ENCODE peak calls at places on chromosomes 4 and X, in seven cellular contexts. One of them, this sample, is unnamed.

GRCh38 chr4:114385195-114385985 is 213.2 kb upstream of the UGT8 start:
- DNase-seq in tibial artery: no peak
- DNase-seq in endothelial cell: no peak
- DNase-seq in osteocyte: no peak
- DNase-seq in AG10803: no peak
- DNase-seq in MCF 10A: no peak
- DNase-seq in upper lobe of right lung: no peak
- DNase-seq in this sample: no peak

GRCh38 chr4:288891-289290 is 16.4 kb downstream of the ZNF732 start:
- DNase-seq in tibial artery: no peak
- DNase-seq in MCF 10A: peak
- DNase-seq in upper lobe of right lung: no peak
- DNase-seq in AG10803: no peak
- DNase-seq in endothelial cell: no peak
- DNase-seq in osteocyte: no peak
- DNase-seq in this sample: no peak

GRCh38 chrX:141924293-141924692 is 20.6 kb downstream of the MAGEC1 start:
- DNase-seq in upper lobe of right lung: no peak
- DNase-seq in AG10803: no peak
- DNase-seq in tibial artery: no peak
- DNase-seq in osteocyte: no peak
- DNase-seq in endothelial cell: no peak
- DNase-seq in MCF 10A: peak
- DNase-seq in this sample: no peak

GRCh38 chrX:148928803-148929202 is 428.4 kb downstream of the AFF2 start:
- DNase-seq in upper lobe of right lung: no peak
- DNase-seq in endothelial cell: no peak
- DNase-seq in osteocyte: no peak
- DNase-seq in AG10803: peak
- DNase-seq in MCF 10A: peak
- DNase-seq in tibial artery: no peak
- DNase-seq in this sample: no peak

GRCh38 chrX:320126-320783 is 1.7 kb upstream of the GTPBP6 start:
- DNase-seq in osteocyte: no peak
- DNase-seq in endothelial cell: peak
- DNase-seq in tibial artery: peak
- DNase-seq in AG10803: no peak
- DNase-seq in MCF 10A: no peak
- DNase-seq in upper lobe of right lung: peak
- DNase-seq in this sample: peak

GRCh38 chr4:146647615-146648383 is 9.1 kb downstream of the POU4F2 start:
- DNase-seq in osteocyte: no peak
- DNase-seq in MCF 10A: no peak
- DNase-seq in AG10803: no peak
- DNase-seq in tibial artery: no peak
- DNase-seq in endothelial cell: peak
- DNase-seq in upper lobe of right lung: no peak
- DNase-seq in this sample: no peak

GRCh38 chr4:174681723-174682300 is 147.2 kb downstream of the GLRA3 start:
- DNase-seq in MCF 10A: no peak
- DNase-seq in osteocyte: no peak
- DNase-seq in tibial artery: no peak
- DNase-seq in AG10803: no peak
- DNase-seq in endothelial cell: no peak
- DNase-seq in upper lobe of right lung: no peak
- DNase-seq in this sample: no peak

GRCh38 chr4:168857546-168858314 is 152.3 kb downstream of the CBR4 start:
- DNase-seq in endothelial cell: no peak
- DNase-seq in AG10803: peak
- DNase-seq in osteocyte: no peak
- DNase-seq in MCF 10A: no peak
- DNase-seq in upper lobe of right lung: no peak
- DNase-seq in tibial artery: no peak
- DNase-seq in this sample: no peak

GRCh38 chr4:161791796-161792556 is 371.8 kb downstream of the FSTL5 start:
- DNase-seq in MCF 10A: no peak
- DNase-seq in osteocyte: no peak
- DNase-seq in AG10803: no peak
- DNase-seq in upper lobe of right lung: peak
- DNase-seq in tibial artery: no peak
- DNase-seq in endothelial cell: no peak
- DNase-seq in this sample: peak

GRCh38 chr4:55125763-55126541 is 557 bp upstream of the KDR start:
- DNase-seq in MCF 10A: peak
- DNase-seq in endothelial cell: no peak
- DNase-seq in tibial artery: peak
- DNase-seq in upper lobe of right lung: no peak
- DNase-seq in osteocyte: no peak
- DNase-seq in AG10803: peak
- DNase-seq in this sample: no peak

DNA sequence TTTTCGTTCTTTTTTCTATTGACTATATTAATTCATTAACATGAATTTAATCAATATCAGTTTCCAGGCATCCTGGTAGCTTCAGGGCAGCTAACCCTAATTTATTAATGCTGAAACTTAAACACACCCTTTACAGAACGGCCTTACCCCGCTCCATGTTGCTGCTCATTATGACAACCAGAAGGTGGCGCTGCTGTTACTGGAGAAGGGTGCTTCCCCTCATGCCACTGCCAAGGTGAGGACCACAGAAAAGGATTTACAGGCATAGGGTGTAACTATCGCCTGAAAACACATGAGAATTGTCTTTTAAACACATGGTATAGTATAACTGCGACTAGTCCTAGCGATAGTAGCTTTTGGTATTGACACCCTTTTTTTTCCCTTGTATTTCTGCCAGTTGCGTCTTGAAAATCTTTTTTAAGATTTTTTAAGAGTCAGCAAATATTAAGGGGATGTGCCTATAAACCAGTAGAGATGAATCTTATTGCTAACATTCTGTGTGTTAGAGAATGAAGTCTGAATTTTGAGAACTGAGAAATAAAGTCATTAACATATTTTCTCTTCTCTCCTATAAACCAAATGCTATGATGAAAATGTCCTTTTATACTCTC is 229.0 kb downstream of the ANK2 start:
- DNase-seq in upper lobe of right lung: no peak
- DNase-seq in tibial artery: peak
- DNase-seq in osteocyte: no peak
- DNase-seq in endothelial cell: peak
- DNase-seq in MCF 10A: peak
- DNase-seq in AG10803: peak
- DNase-seq in this sample: peak
- TF ChIP-seq CTCF in upper lobe of right lung: peak
- TF ChIP-seq CTCF in tibial artery: peak
- TF ChIP-seq CTCF in osteocyte: peak
- TF ChIP-seq CTCF in endothelial cell: peak
- TF ChIP-seq CTCF in MCF 10A: peak
- TF ChIP-seq CTCF in AG10803: peak
- TF ChIP-seq CTCF in this sample: peak

DNA sequence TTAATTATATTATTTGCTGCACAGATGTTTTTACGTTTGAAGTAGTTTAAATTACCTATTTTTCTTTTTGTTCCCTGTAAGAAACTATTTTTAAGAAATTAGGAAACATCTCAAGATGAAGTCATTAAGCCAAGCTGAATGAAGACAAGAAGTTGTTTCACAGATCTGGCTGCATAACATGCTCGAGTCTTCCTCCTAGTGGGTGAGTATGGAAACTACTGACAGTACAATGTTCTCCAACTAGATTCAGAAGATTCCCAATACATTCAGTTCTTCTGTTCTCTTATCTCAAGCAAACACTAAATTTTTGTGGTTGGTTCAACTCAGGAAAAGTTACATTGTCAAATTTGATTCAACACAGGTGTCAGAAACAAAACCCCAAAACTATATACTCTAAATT is 256.8 kb upstream of the VCX start:
- DNase-seq in endothelial cell: peak
- DNase-seq in MCF 10A: peak
- DNase-seq in AG10803: peak
- DNase-seq in tibial artery: no peak
- DNase-seq in osteocyte: no peak
- DNase-seq in upper lobe of right lung: no peak
- DNase-seq in this sample: no peak
- TF ChIP-seq CTCF in endothelial cell: peak
- TF ChIP-seq CTCF in MCF 10A: peak
- TF ChIP-seq CTCF in AG10803: peak
- TF ChIP-seq CTCF in tibial artery: peak
- TF ChIP-seq CTCF in osteocyte: peak
- TF ChIP-seq CTCF in upper lobe of right lung: peak
- TF ChIP-seq CTCF in this sample: peak

DNA sequence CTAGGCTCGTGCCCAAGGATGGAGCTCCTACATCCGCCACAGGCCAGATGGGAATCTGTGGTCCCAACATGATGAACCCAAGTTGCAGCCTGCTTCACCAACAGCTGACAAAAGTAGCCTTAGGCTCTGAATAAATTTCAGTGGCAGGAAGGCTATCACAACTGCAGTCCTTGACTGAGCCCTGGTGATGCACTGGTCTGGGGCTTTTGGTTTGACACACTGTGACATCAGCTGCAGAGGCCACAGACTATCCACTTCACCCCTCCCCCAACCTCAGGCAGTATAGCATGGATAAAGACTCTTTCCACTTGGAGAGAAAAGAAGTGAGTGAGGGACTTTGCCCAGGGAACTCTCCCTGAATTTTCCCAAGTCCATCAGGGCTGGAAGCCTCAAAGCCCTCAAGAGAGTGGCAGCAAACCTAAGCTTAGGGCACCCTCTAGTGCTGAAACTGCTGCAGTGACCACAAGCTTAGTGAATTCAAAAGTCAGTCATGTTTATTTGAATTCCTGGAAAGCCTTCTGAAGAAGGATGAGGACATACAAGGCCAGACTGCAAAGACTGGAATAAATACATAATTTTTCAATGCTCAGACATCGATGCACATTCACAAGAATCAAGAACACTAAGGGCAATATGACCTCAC is 135.0 kb upstream of the TENT5D start:
- DNase-seq in upper lobe of right lung: no peak
- DNase-seq in osteocyte: no peak
- DNase-seq in AG10803: peak
- DNase-seq in tibial artery: no peak
- DNase-seq in endothelial cell: peak
- DNase-seq in MCF 10A: peak
- DNase-seq in this sample: no peak
- TF ChIP-seq CTCF in upper lobe of right lung: peak
- TF ChIP-seq CTCF in osteocyte: peak
- TF ChIP-seq CTCF in AG10803: peak
- TF ChIP-seq CTCF in tibial artery: no peak
- TF ChIP-seq CTCF in endothelial cell: no peak
- TF ChIP-seq CTCF in MCF 10A: peak
- TF ChIP-seq CTCF in this sample: peak

GRCh38 chr4:45043916-45044315 is 317.6 kb upstream of the GNPDA2 start:
- DNase-seq in upper lobe of right lung: no peak
- DNase-seq in tibial artery: no peak
- DNase-seq in AG10803: no peak
- DNase-seq in endothelial cell: no peak
- DNase-seq in osteocyte: no peak
- DNase-seq in MCF 10A: no peak
- DNase-seq in this sample: no peak
- TF ChIP-seq CTCF in upper lobe of right lung: no peak
- TF ChIP-seq CTCF in tibial artery: no peak
- TF ChIP-seq CTCF in AG10803: no peak
- TF ChIP-seq CTCF in endothelial cell: no peak
- TF ChIP-seq CTCF in osteocyte: no peak
- TF ChIP-seq CTCF in MCF 10A: no peak
- TF ChIP-seq CTCF in this sample: no peak

GRCh38 chr4:87934973-87935372 is 40.5 kb upstream of the SPP1 start:
- DNase-seq in osteocyte: no peak
- DNase-seq in upper lobe of right lung: no peak
- DNase-seq in endothelial cell: no peak
- DNase-seq in MCF 10A: no peak
- DNase-seq in tibial artery: no peak
- DNase-seq in AG10803: no peak
- DNase-seq in this sample: no peak

GRCh38 chr4:87939978-87940690 is 35.4 kb upstream of the SPP1 start:
- DNase-seq in AG10803: peak
- DNase-seq in upper lobe of right lung: no peak
- DNase-seq in tibial artery: no peak
- DNase-seq in endothelial cell: no peak
- DNase-seq in MCF 10A: no peak
- DNase-seq in osteocyte: no peak
- DNase-seq in this sample: no peak

GRCh38 chr4:87937523-87937922 is 38.0 kb upstream of the SPP1 start:
- DNase-seq in osteocyte: no peak
- DNase-seq in AG10803: no peak
- DNase-seq in tibial artery: no peak
- DNase-seq in upper lobe of right lung: no peak
- DNase-seq in MCF 10A: no peak
- DNase-seq in endothelial cell: no peak
- DNase-seq in this sample: no peak

GRCh38 chr4:87941537-87942392 is 33.7 kb upstream of the SPP1 start:
- DNase-seq in osteocyte: no peak
- DNase-seq in endothelial cell: no peak
- DNase-seq in AG10803: no peak
- DNase-seq in upper lobe of right lung: no peak
- DNase-seq in MCF 10A: no peak
- DNase-seq in tibial artery: no peak
- DNase-seq in this sample: no peak

GRCh38 chr4:87938746-87939145 is 36.8 kb upstream of the SPP1 start:
- DNase-seq in endothelial cell: no peak
- DNase-seq in AG10803: no peak
- DNase-seq in upper lobe of right lung: no peak
- DNase-seq in MCF 10A: no peak
- DNase-seq in osteocyte: no peak
- DNase-seq in tibial artery: no peak
- DNase-seq in this sample: no peak
- TF ChIP-seq CTCF in endothelial cell: no peak
- TF ChIP-seq CTCF in AG10803: no peak
- TF ChIP-seq CTCF in upper lobe of right lung: no peak
- TF ChIP-seq CTCF in MCF 10A: no peak
- TF ChIP-seq CTCF in osteocyte: no peak
- TF ChIP-seq CTCF in tibial artery: no peak
- TF ChIP-seq CTCF in this sample: no peak

GRCh38 chr4:72340803-72341431 is 228.1 kb downstream of the ADAMTS3 start:
- DNase-seq in osteocyte: no peak
- DNase-seq in MCF 10A: peak
- DNase-seq in tibial artery: no peak
- DNase-seq in upper lobe of right lung: no peak
- DNase-seq in endothelial cell: no peak
- DNase-seq in AG10803: no peak
- DNase-seq in this sample: no peak
- TF ChIP-seq CTCF in osteocyte: no peak
- TF ChIP-seq CTCF in MCF 10A: no peak
- TF ChIP-seq CTCF in tibial artery: no peak
- TF ChIP-seq CTCF in upper lobe of right lung: no peak
- TF ChIP-seq CTCF in endothelial cell: peak
- TF ChIP-seq CTCF in AG10803: no peak
- TF ChIP-seq CTCF in this sample: no peak